ENCODE peak calls at places on chromosomes 2 and 18, in five cellular contexts. Z is A549, M is stomach, K is K562, B is ovary. P is an unnamed sample.

GRCh38 chr2:121390082-121390481 is 105.1 kb upstream of the TFCP2L1 start:
- DNase-seq in Z (no peak), K (no peak), M (no peak), B (no peak), P (no peak)

GRCh38 chr18:78979058-78979680 is 449 bp upstream of the SALL3 start:
- DNase-seq in K (no peak), M (no peak), Z (no peak), B (no peak), P (no peak)

GRCh38 chr2:53275743-53276142 is 491.9 kb upstream of the CHAC2 start:
- DNase-seq in Z (no peak), B (no peak), K (no peak), M (no peak), P (no peak)

GRCh38 chr2:191878576-191879298 is 31.8 kb upstream of the CAVIN2 start:
- DNase-seq in B (no peak), K (no peak), M (no peak), Z (peak; percentile 55), P (no peak)

GRCh38 chr2:101560780-101561315 is 85.9 kb upstream of the RFX8 start:
- DNase-seq in M (no peak), Z (no peak), B (no peak), K (no peak), P (no peak)

GRCh38 chr2:19757586-19757985 is 144.2 kb downstream of the TTC32 start:
- DNase-seq in Z (no peak), M (no peak), B (no peak), K (no peak), P (no peak)

GRCh38 chr18:61530681-61531080 is 197.5 kb downstream of the CDH20 start:
- DNase-seq in K (no peak), Z (no peak), M (no peak), B (no peak), P (no peak)

GRCh38 chr2:191846787-191847620 is at the start of gene CAVIN2:
- DNase-seq in M (peak; percentile 70), K (peak; percentile 48), Z (peak; percentile 77), B (peak; percentile 68), P (peak; percentile 60)

GRCh38 chr2:235770909-235771820 is 277.3 kb downstream of the AGAP1 start:
- DNase-seq in K (no peak), Z (no peak), M (no peak), B (no peak), P (no peak)

GRCh38 chr18:13320891-13321425 is 102.4 kb downstream of the LDLRAD4 start:
- DNase-seq in Z (no peak), B (no peak), K (no peak), M (no peak), P (no peak)

GRCh38 chr2:29392774-29393173 is 277.6 kb downstream of the CLIP4 start:
- DNase-seq in K (no peak), Z (no peak), M (no peak), B (no peak), P (no peak)

GRCh38 chr2:200077210-200077650 is 121.8 kb downstream of the MAIP1 start:
- DNase-seq in K (no peak), M (no peak), B (no peak), Z (peak; percentile 48), P (no peak)

GRCh38 chr18:58438161-58438983 is 190.5 kb downstream of the ALPK2 start:
- DNase-seq in M (no peak), B (no peak), Z (no peak), K (no peak), P (no peak)

GRCh38 chr2:3634631-3635091 is 23.3 kb upstream of the ALLC start:
- DNase-seq in Z (no peak), B (peak; percentile 13), M (peak; percentile 10), K (no peak), P (no peak)

GRCh38 chr2:206480161-206480560 is 36.8 kb downstream of the ADAM23 start:
- DNase-seq in B (no peak), Z (no peak), K (no peak), M (no peak), P (no peak)

GRCh38 chr2:108621087-108621559 is 86.9 kb downstream of the LIMS1 start:
- DNase-seq in M (peak; percentile 71), K (peak; percentile 71), B (no peak), Z (peak; percentile 56), P (no peak)

GRCh38 chr2:23350026-23350791 is 34.8 kb upstream of the KLHL29 start:
- DNase-seq in K (no peak), M (no peak), Z (no peak), B (no peak), P (no peak)

GRCh38 chr2:242060212-242060835 is 190.8 kb downstream of the RTP5 start:
- DNase-seq in B (no peak), Z (no peak), M (no peak), K (no peak), P (no peak)

GRCh38 chr2:158926478-158926948 is 41.9 kb upstream of the TANC1 start:
- DNase-seq in K (no peak), Z (peak; percentile 63), B (no peak), M (no peak), P (no peak)

GRCh38 chr18:6328624-6329016 is 86.1 kb downstream of the L3MBTL4 start:
- DNase-seq in M (peak; percentile 51), B (no peak), K (no peak), Z (no peak), P (no peak)

GRCh38 chr2:154532763-154533162 is 165.7 kb upstream of the KCNJ3 start:
- DNase-seq in K (no peak), M (no peak), Z (no peak), B (no peak), P (no peak)

GRCh38 chr2:201955702-201956141 is 77.9 kb upstream of the FZD7 start:
- DNase-seq in Z (no peak), M (no peak), B (peak; percentile 41), K (no peak), P (no peak)

GRCh38 chr18:43001821-43002220 is 113.7 kb downstream of the RIT2 start:
- DNase-seq in M (no peak), Z (no peak), B (no peak), K (no peak), P (no peak)

GRCh38 chr18:45596048-45596447 is 19.2 kb upstream of the SLC14A2 start:
- DNase-seq in B (no peak), K (no peak), M (no peak), Z (no peak), P (no peak)

GRCh38 chr18:22826726-22827125 is 106.4 kb upstream of the RBBP8 start:
- DNase-seq in K (no peak), Z (no peak), B (no peak), M (no peak), P (no peak)

GRCh38 chr18:59035591-59035990 is 104.1 kb upstream of the SEC11C start:
- DNase-seq in Z (no peak), B (no peak), K (no peak), M (no peak), P (no peak)

GRCh38 chr2:159904127-159904564 is 106.1 kb upstream of the CD302 start:
- DNase-seq in K (no peak), B (no peak), Z (no peak), M (no peak), P (no peak)

GRCh38 chr2:131366643-131367042 is 2.7 kb upstream of the RAB6D start:
- DNase-seq in B (no peak), K (no peak), M (no peak), Z (no peak), P (no peak)

GRCh38 chr2:215311625-215312394 is at the start of gene ATIC:
- DNase-seq in B (peak; percentile 89), Z (peak; percentile 96), K (peak; percentile 85), M (peak; percentile 96), P (peak; percentile 88)

GRCh38 chr2:241456546-241456945 is 51.8 kb downstream of the STK25 start:
- DNase-seq in M (no peak), K (no peak), B (no peak), Z (no peak), P (no peak)

GRCh38 chr2:233075966-233076339 is 15.8 kb downstream of the INPP5D start:
- DNase-seq in M (peak; percentile 30), Z (no peak), B (no peak), K (no peak), P (no peak)

GRCh38 chr2:209666296-209666695 is 105.3 kb upstream of the UNC80 start:
- DNase-seq in K (no peak), Z (no peak), B (no peak), M (no peak), P (no peak)
- TF ChIP-seq EP300 in K (no peak), Z (no peak), B (no peak), M (no peak), P (no peak)

GRCh38 chr2:218292700-218293014 is 354 bp upstream of the TMBIM1 start:
- DNase-seq in M (no peak), B (no peak), Z (no peak), K (no peak), P (no peak)

GRCh38 chr2:218293715-218294429 is 1.6 kb upstream of the TMBIM1 start:
- DNase-seq in B (no peak), Z (no peak), K (no peak), M (no peak), P (no peak)

GRCh38 chr2:218296200-218296599 is 3.9 kb upstream of the TMBIM1 start:
- DNase-seq in Z (no peak), M (no peak), K (no peak), B (no peak), P (no peak)

GRCh38 chr2:218294430-218294999 is 2.2 kb upstream of the TMBIM1 start:
- DNase-seq in Z (no peak), K (no peak), B (no peak), M (peak; percentile 54), P (no peak)

DNA sequence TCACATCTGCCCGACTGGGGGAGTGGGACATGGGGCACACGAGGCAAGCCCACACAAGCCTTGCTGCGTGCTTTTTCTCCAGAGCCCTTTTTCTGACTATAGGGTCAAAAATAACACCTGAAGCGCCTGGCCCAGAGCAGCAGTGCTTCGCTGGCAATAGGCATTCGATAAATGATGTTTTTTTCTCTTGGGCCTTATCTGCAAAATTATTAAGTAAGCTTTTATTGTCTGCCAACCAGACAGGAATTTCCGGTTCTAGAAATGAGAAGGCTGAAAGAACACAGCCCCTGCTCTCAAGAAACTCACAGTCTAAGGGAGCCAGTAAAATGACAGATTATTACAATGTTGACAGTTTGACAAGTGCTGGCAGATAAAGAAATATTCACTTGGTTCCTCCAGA is 2.7 kb upstream of the TMBIM1 start:
- DNase-seq in B (no peak), M (no peak), K (no peak), Z (no peak), P (no peak)
- TF ChIP-seq POLR2A in B (no peak), M (no peak), K (no peak), Z (no peak), P (no peak)

GRCh38 chr2:27977623-27978312 is 87.2 kb downstream of the BABAM2 start:
- DNase-seq in M (no peak), K (no peak), B (no peak), Z (peak; percentile 91), P (no peak)
- TF ChIP-seq EP300 in M (no peak), K (no peak), B (no peak), Z (peak; percentile 97), P (no peak)

GRCh38 chr2:25262288-25262687 is 79.4 kb downstream of the DNMT3A start:
- DNase-seq in M (no peak), K (no peak), B (no peak), Z (no peak), P (no peak)
- TF ChIP-seq POLR2A in M (no peak), K (no peak), B (no peak), Z (no peak), P (no peak)

GRCh38 chr2:203835867-203836800 is 31.4 kb upstream of the CTLA4 start:
- DNase-seq in Z (no peak), M (no peak), B (no peak), K (no peak), P (no peak)
- TF ChIP-seq EP300 in Z (no peak), M (no peak), B (no peak), K (no peak), P (no peak)

GRCh38 chr2:26274058-26274613 is 29.4 kb downstream of the HADHB start:
- DNase-seq in K (no peak), M (peak; percentile 75), Z (peak; percentile 12), B (peak; percentile 90), P (peak; percentile 43)
- TF ChIP-seq POLR2A in K (no peak), M (no peak), Z (no peak), B (no peak), P (no peak)